ENCODE peak calls at places on chromosomes 7 and 10, in five cellular contexts. P is hepatocyte, Y is MM.1S, B is GM12878, N is IMR-90. I is an unnamed sample.

GRCh38 chr7:157425761-157426160 is 89.0 kb downstream of the DNAJB6 start:
- DNase-seq in Y (no peak), N (no peak), P (no peak), B (no peak), I (no peak)

GRCh38 chr10:69421611-69422308 is 5.0 kb upstream of the TACR2 start:
- DNase-seq in P (peak; percentile 57), N (peak; percentile 41), B (no peak), Y (no peak), I (no peak)

GRCh38 chr10:30991647-30992011 is 40.0 kb downstream of the ZNF438 start:
- DNase-seq in B (no peak), P (no peak), Y (no peak), N (no peak), I (no peak)

GRCh38 chr10:61063035-61063434 is 119.0 kb upstream of the RHOBTB1 start:
- DNase-seq in N (no peak), Y (no peak), P (no peak), B (no peak), I (peak; percentile 78)

GRCh38 chr7:494261-494687 is 25.4 kb downstream of the PDGFA start:
- DNase-seq in B (no peak), P (no peak), Y (no peak), N (no peak), I (no peak)

GRCh38 chr7:48703446-48703845 is 220.9 kb upstream of the CDC14C start:
- DNase-seq in Y (no peak), N (no peak), B (no peak), P (no peak), I (no peak)

GRCh38 chr10:123649672-123650071 is 16.5 kb upstream of the GPR26 start:
- DNase-seq in P (no peak), Y (no peak), N (no peak), B (no peak), I (no peak)

GRCh38 chr7:1341361-1341675 is 108.6 kb downstream of the UNCX start:
- DNase-seq in B (no peak), N (no peak), P (no peak), Y (no peak), I (no peak)

GRCh38 chr7:140201393-140201792 is 24.6 kb upstream of the KDM7A start:
- DNase-seq in B (no peak), Y (no peak), P (no peak), N (no peak), I (no peak)

GRCh38 chr10:20912969-20913368 is 15.9 kb upstream of the NEBL start:
- DNase-seq in N (no peak), B (no peak), P (no peak), Y (no peak), I (no peak)

GRCh38 chr10:28382520-28383269 is 79.8 kb upstream of the MPP7 start:
- DNase-seq in P (peak; percentile 16), Y (no peak), N (peak; percentile 72), B (no peak), I (peak; percentile 42)

GRCh38 chr10:118175148-118175547 is 128.4 kb upstream of the RAB11FIP2 start:
- DNase-seq in Y (no peak), B (no peak), N (no peak), P (no peak), I (no peak)

GRCh38 chr10:35876248-35876647 is 234.2 kb upstream of the FZD8 start:
- DNase-seq in B (no peak), Y (no peak), P (no peak), N (peak; percentile 73), I (peak; percentile 54)

GRCh38 chr10:71757450-71757918 is 15.8 kb downstream of the VSIR start:
- DNase-seq in Y (no peak), N (no peak), B (no peak), P (no peak), I (no peak)

GRCh38 chr7:156038345-156038744 is 226.1 kb upstream of the SHH start:
- DNase-seq in P (no peak), N (no peak), B (no peak), Y (no peak), I (no peak)

GRCh38 chr7:134874407-134874806 is 95.0 kb downstream of the CALD1 start:
- DNase-seq in N (no peak), B (no peak), Y (no peak), P (no peak), I (no peak)

GRCh38 chr7:134878731-134879295 is 99.4 kb downstream of the CALD1 start:
- DNase-seq in P (no peak), Y (peak; percentile 30), B (no peak), N (no peak), I (no peak)

GRCh38 chr7:134882481-134882880 is 103.0 kb downstream of the CALD1 start:
- DNase-seq in P (no peak), N (no peak), Y (no peak), B (no peak), I (no peak)

GRCh38 chr7:134875867-134876266 is 96.4 kb downstream of the CALD1 start:
- DNase-seq in P (no peak), B (no peak), Y (no peak), N (peak; percentile 80), I (peak; percentile 82)

DNA sequence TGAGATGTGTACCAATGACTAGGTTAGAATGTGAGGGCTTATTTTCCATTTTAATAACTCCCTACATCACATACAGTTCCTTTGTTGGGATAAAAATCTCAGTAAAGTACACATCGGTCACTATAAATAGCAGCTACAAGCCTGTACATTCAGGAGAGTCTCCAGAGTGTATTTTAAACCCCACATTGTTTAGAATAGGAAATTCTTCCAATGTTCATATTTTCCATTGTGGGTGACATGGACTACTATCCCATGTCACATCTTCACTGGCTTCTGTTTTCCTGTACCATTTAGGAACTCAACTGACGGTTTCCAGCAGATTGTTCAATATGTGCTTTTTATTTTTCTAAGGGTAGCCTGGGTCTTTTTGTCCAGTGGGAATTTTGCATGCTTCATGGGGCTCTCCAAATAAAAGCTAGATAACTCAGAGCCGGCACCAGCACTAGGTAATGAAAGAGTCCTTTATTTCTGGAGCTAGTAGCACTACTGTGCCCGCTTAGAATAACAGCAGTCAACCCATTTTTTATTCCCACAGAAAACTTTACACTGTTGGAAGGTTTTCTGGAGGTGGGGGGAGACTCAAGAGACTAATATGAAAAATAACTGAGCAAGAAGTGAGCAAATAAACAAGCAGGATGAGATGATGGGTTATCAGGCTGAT is 100.5 kb downstream of the CALD1 start:
- DNase-seq in Y (no peak), B (no peak), P (no peak), N (no peak), I (no peak)
- H4K20me1 ChIP-seq in Y (no peaks in the 10 kb centered on the region), B (no peaks in the 10 kb centered on the region), P (no peaks in the 10 kb centered on the region), N (peaks cover 71% of the 10 kb centered on the region), I (peaks cover 79% of the 10 kb centered on the region)

DNA sequence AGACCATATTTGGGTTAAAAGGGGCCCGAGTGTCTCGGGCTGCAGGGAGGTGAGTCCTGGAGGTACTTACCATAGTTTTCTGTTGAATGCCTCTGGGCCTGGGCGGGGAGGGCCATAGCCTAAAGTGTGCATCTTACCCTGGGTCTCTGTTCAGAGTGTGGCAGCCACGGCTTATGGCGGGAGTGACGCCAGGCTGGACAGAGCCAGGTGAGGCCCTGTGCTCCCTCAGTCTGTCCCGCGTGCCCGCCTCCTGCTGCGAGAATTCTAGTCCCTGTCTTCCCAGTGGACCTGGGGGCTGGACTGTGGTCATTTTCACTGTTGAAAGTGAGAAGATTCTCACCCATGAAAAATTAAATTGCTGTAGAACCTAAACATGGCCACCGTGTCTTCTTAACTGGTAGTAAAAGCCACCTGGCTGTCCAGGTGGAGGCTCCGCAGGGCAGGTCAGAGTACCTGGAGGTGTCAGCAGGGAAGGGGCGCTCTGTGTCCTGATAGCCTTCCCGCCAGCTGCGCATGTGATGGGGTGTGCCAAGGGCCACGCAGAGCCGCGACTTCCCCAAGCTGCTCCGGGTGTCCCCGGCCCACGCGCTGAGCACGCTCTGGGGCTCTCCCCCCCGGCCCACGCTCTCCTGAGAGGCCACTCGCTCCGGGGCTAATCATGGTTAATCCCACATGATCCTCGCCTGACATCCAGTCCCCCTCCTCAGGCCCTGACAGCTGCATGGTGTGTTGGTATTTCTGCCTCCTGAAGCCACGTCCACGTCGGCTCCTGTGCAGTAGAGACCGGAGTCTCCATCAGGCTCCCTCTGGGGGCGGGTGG is 20.3 kb downstream of the INPP5A start:
- DNase-seq in Y (no peak), B (no peak), P (no peak), N (no peak), I (no peak)
- H4K20me1 ChIP-seq in Y (no peaks in the 10 kb centered on the region), B (no peaks in the 10 kb centered on the region), P (peaks cover 66% of the 10 kb centered on the region), N (peaks cover 83% of the 10 kb centered on the region), I (peaks cover 92% of the 10 kb centered on the region)

GRCh38 chr7:7581531-7582179 is 15.0 kb downstream of the MIOS start:
- DNase-seq in N (no peak), B (no peak), P (peak; percentile 9), Y (no peak), I (no peak)

GRCh38 chr7:7579638-7580037 is 13.0 kb downstream of the MIOS start:
- DNase-seq in N (no peak), B (no peak), Y (no peak), P (no peak), I (no peak)

GRCh38 chr7:7573701-7574100 is 7.0 kb downstream of the MIOS start:
- DNase-seq in P (no peak), N (no peak), B (no peak), Y (no peak), I (no peak)

GRCh38 chr7:7577888-7578287 is 11.2 kb downstream of the MIOS start:
- DNase-seq in B (no peak), N (no peak), P (no peak), Y (no peak), I (no peak)

DNA sequence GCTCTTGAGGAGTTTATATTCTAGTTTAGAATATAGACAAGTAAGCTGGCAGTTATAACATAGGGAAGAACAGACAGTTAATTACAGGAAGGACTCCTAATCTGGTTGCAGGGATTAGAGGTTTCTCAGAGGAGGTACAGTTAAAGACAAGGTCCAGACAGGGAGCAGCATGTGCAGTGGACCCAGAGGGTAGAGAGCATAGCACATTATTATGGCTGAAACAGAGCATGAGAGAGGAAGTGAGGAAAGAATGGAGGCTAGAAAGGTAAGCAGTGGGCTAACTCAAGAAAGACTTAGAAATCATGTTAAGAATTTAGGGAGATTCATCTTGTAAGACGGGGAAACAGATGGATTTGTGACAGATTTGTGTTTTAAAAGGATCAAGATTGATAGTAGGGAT is 9.7 kb downstream of the MIOS start:
- DNase-seq in N (no peak), P (no peak), B (no peak), Y (no peak), I (no peak)
- H4K20me1 ChIP-seq in N (no peaks in the 10 kb centered on the region), P (no peaks in the 10 kb centered on the region), B (peaks cover 4% of the 10 kb centered on the region), Y (no peaks in the 10 kb centered on the region), I (no peaks in the 10 kb centered on the region)

DNA sequence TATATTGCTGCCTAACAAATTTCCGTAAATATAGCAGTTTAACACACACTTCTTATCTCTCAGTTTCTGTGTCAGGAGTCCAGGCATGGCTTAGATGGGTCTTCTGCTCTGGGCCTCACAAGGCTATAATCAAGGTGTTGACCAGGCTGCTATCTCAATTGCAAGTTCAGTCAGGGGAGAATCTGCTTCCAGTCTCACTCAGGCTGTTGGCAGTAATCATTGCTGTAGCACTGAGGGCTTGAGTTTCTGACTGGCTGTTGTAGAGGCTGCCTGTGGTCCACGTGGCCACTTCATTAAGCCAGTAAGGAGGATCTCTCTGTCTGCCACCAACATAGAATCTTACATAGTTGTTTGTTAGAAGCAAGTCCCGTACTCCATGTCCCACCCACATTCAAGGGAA is 138.4 kb downstream of the ST7 start:
- DNase-seq in Y (no peak), N (no peak), P (no peak), B (no peak), I (no peak)
- H4K20me1 ChIP-seq in Y (no peaks in the 10 kb centered on the region), N (no peaks in the 10 kb centered on the region), P (no peaks in the 10 kb centered on the region), B (no peaks in the 10 kb centered on the region), I (peaks cover 24% of the 10 kb centered on the region)

I was measured in astrocyte.